ENCODE peak calls at places on chromosomes 6 and 20, in nine cellular contexts. A is transverse colon; Y is fibroblast of lung; Q is choroid plexus epithelial cell; X is CD8-positive, alpha-beta T cell; O is HFF-Myc; K is lower lobe of right lung; M is IMR-90; R is A549. F is an unnamed sample.

GRCh38 chr6:154598403-154598802 is 87.9 kb upstream of the CNKSR3 start:
- DNase-seq in R (no peak), Y (no peak), K (no peak), X (no peak), O (no peak), M (no peak), Q (no peak), A (no peak), F (no peak)

GRCh38 chr20:43975096-43975768 is 60.6 kb downstream of the TOX2 start:
- DNase-seq in M (peak; percentile 93), R (peak; percentile 55), O (no peak), A (no peak), K (no peak), X (no peak), Y (peak; percentile 90), Q (peak; percentile 81), F (peak; percentile 90)

GRCh38 chr6:6856538-6857523 is 250.9 kb upstream of the RREB1 start:
- DNase-seq in A (peak; percentile 79), X (no peak), Q (peak; percentile 44), R (peak; percentile 33), M (peak; percentile 37), Y (peak; percentile 56), O (no peak), K (peak; percentile 83), F (peak; percentile 57)

GRCh38 chr6:129871220-129871619 is 10.1 kb upstream of the TMEM244 start:
- DNase-seq in M (no peak), R (no peak), O (no peak), K (no peak), X (no peak), A (no peak), Y (no peak), Q (no peak), F (peak; percentile 60)

GRCh38 chr20:46364670-46365482 is 41.5 kb downstream of the ELMO2 start:
- DNase-seq in M (no peak), O (no peak), K (no peak), Q (no peak), Y (no peak), A (no peak), R (no peak), X (no peak), F (peak; percentile 33)

GRCh38 chr6:158662607-158663464 is 13.0 kb downstream of the SYTL3 start:
- DNase-seq in A (no peak), X (no peak), O (no peak), K (no peak), R (no peak), M (peak; percentile 65), Y (peak; percentile 77), Q (peak; percentile 75), F (peak; percentile 59)

GRCh38 chr6:146985111-146985510 is 219.1 kb upstream of the STXBP5 start:
- DNase-seq in Y (peak; percentile 60), X (no peak), O (no peak), R (peak; percentile 57), Q (no peak), K (no peak), A (peak; percentile 8), M (no peak), F (no peak)

GRCh38 chr6:10999994-11000393 is 44.1 kb downstream of the ELOVL2 start:
- DNase-seq in O (no peak), R (no peak), M (peak; percentile 90), K (no peak), Y (peak; percentile 71), A (no peak), Q (peak; percentile 66), X (no peak), F (peak; percentile 45)

GRCh38 chr6:49606696-49607390 is 29.8 kb downstream of the RHAG start:
- DNase-seq in R (peak; percentile 86), X (no peak), A (peak; percentile 23), Q (peak; percentile 94), O (peak; percentile 88), M (peak; percentile 80), K (no peak), Y (peak; percentile 88), F (peak; percentile 89)

GRCh38 chr6:151948007-151948745 is 140.7 kb downstream of the ESR1 start:
- DNase-seq in O (no peak), M (no peak), Q (no peak), R (no peak), X (no peak), A (no peak), K (no peak), Y (no peak), F (peak; percentile 9)

GRCh38 chr20:31517373-31517772 is 3.1 kb downstream of the HM13 start:
- DNase-seq in K (no peak), R (peak; percentile 76), M (peak; percentile 58), X (no peak), A (peak; percentile 40), Y (peak; percentile 60), Q (peak; percentile 71), O (peak; percentile 32), F (peak; percentile 82)

GRCh38 chr20:709864-710761 is 34.5 kb upstream of the SCRT2 start:
- DNase-seq in A (no peak), O (no peak), K (no peak), M (no peak), X (no peak), Y (no peak), Q (no peak), R (no peak), F (no peak)

GRCh38 chr20:62727584-62728027 is 19.0 kb downstream of the NTSR1 start:
- DNase-seq in R (no peak), X (no peak), Y (no peak), O (no peak), Q (no peak), M (no peak), K (peak; percentile 50), A (no peak), F (no peak)

GRCh38 chr20:5353624-5354496 is 37.1 kb upstream of the PROKR2 start:
- DNase-seq in X (no peak), Q (peak; percentile 82), K (no peak), R (peak; percentile 55), Y (no peak), A (no peak), O (peak; percentile 25), M (peak; percentile 44), F (peak; percentile 33)

GRCh38 chr6:128768187-128768586 is 114.8 kb upstream of the LAMA2 start:
- DNase-seq in O (no peak), M (no peak), A (no peak), Q (no peak), X (no peak), K (no peak), R (no peak), Y (no peak), F (no peak)

GRCh38 chr6:128767150-128767549 is 115.8 kb upstream of the LAMA2 start:
- DNase-seq in M (no peak), A (no peak), Y (no peak), O (no peak), Q (no peak), X (no peak), R (no peak), K (no peak), F (no peak)

GRCh38 chr6:128763599-128764300 is 119.2 kb upstream of the LAMA2 start:
- DNase-seq in R (no peak), Q (peak; percentile 39), K (no peak), A (no peak), O (no peak), M (no peak), Y (no peak), X (no peak), F (no peak)

DNA sequence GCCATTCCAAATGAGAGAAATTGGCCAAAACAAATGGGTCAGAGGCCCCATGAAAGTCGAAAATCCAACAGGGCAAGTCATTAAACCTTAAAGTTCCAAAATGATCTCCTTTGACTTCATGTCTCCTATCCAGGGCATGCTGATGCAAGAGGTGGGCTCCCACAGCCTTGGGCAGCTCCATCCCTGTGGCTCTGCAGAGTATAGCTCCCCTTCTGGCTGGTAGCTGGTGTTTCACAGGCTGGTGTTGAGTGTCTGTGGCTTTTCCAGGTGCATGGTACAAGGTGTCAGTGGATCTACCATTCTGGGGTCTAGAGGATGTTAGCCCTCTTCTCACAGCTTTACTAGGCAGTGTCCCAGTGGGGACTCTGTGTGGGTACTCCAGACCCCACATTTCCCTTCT is 115.2 kb upstream of the LAMA2 start:
- DNase-seq in K (no peak), M (no peak), X (no peak), O (no peak), Y (no peak), A (no peak), R (no peak), Q (no peak), F (no peak)
- TF ChIP-seq CTCF in K (no peak), M (no peak), X (no peak), O (no peak), Y (no peak), A (no peak), R (no peak), Q (no peak), F (no peak)

DNA sequence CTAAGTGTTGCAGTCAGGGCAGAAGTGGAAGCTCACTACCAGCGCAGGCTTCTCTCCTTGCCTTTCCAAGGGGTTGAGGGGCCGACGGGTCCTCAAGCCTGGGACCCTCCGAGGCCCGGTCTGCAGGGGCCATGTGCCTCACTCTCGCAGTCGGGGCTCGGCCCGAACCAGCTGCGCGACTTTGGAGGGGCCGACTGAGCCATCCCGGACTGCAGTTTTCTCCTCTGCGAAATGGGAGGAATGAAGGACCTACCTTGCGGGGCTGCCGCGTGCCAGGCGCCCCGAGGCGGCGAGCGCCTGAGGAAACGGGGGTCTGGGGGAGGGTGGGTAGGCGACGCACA is 5.6 kb downstream of the LZTS3 start:
- DNase-seq in Y (no peak), K (no peak), Q (no peak), M (no peak), A (no peak), X (no peak), R (no peak), O (no peak), F (no peak)
- H3K4me3 ChIP-seq in Y (no peak overlapping the region), K (peak overlapping the region; percentile 48), Q (no peak overlapping the region), M (no peak overlapping the region), A (no peak overlapping the region), X (no peak overlapping the region), R (no peak overlapping the region), O (no peak overlapping the region), F (no peak overlapping the region)

DNA sequence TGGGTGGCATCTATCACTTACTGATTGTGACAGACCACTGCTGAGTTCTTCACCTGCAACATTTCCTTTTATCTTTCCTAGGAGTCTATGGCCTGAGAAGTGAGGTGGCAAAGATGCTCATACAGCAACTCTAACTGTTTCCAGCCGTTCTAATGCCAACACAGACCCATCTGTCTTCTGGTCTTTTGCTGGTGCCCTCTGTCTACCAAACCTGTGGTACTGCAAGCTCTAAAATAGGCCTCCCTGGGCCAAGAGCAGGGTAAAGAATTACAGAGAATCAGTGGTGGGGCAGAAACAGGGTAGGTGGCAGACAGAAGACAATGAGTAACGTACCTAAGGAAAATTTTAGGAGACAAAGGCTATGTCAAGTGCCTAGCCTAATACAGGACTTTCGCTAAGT is 611.0 kb upstream of the FLRT3 start:
- DNase-seq in M (no peak), O (no peak), Y (no peak), K (no peak), A (no peak), Q (peak; percentile 13), X (no peak), R (peak; percentile 37), F (no peak)
- TF ChIP-seq CTCF in M (no peak), O (peak; percentile 16), Y (no peak), K (no peak), A (no peak), Q (peak; percentile 32), X (no peak), R (no peak), F (no peak)

DNA sequence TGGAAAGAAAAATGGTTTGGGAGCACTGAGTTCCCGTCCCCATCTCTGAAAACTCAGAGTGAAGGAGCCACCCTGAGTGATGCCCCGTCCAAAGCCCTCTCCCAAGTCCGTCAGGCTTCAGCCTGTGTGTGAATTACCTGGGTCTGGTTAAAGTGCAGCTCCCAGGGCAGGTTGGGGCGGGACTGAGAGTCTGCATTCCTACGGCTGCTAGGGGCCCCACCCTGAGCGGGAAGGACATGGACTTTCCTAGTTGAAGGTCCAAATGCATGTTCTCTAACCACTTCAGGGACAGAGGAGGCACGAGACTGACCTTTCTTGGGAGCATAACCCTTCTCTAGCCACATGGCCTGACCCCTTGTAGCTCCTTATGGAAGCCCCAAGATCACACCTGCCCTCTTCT is 97.2 kb downstream of the SYNDIG1 start:
- DNase-seq in M (no peak), O (no peak), K (no peak), Q (no peak), A (no peak), R (no peak), X (no peak), Y (no peak), F (no peak)
- H3K4me3 ChIP-seq in M (no peak overlapping the region), O (no peak overlapping the region), K (no peak overlapping the region), Q (no peak overlapping the region), A (no peak overlapping the region), R (no peak overlapping the region), X (no peak overlapping the region), Y (no peak overlapping the region), F (no peak overlapping the region)